ENCODE peak calls at places on chromosomes 12 and 14, in eight cellular contexts. R is activated CD4-positive, CD25-positive, alpha-beta regulatory T cell treated with anti-CD3 and anti-CD28 coated beads, Interleukin-2, amount 50 U/mL, for 16 hours; I is endodermal cell; N is Calu3; P is pons; B is MG63; J is EH; D is IMR-90. K is an unnamed sample.

GRCh38 chr12:129659927-129660326 is 243.9 kb downstream of the TMEM132D start:
- DNase-seq in D (no peak), B (peak; percentile 89), N (no peak), I (no peak), J (no peak), P (no peak), R (no peak), K (no peak)

GRCh38 chr12:59115526-59115925 is 195.2 kb upstream of the LRIG3 start:
- DNase-seq in P (no peak), R (no peak), D (peak; percentile 52), N (no peak), J (peak; percentile 61), B (peak; percentile 44), I (no peak), K (no peak)

GRCh38 chr14:100880271-100881101 is 23.0 kb downstream of the RTL1 start:
- DNase-seq in R (no peak), P (no peak), I (no peak), B (no peak), J (no peak), N (no peak), D (no peak), K (no peak)

GRCh38 chr12:46386877-46387629 is 14.5 kb upstream of the SLC38A2 start:
- DNase-seq in I (peak; percentile 76), B (peak; percentile 71), N (no peak), P (peak; percentile 77), R (no peak), D (peak; percentile 78), J (peak; percentile 73), K (no peak)

GRCh38 chr14:64763089-64763782 is 59.0 kb downstream of the PLEKHG3 start:
- DNase-seq in J (no peak), R (no peak), P (no peak), N (no peak), I (no peak), B (no peak), D (no peak), K (no peak)

GRCh38 chr12:5479761-5480160 is 47.9 kb downstream of the NTF3 start:
- DNase-seq in R (no peak), P (no peak), N (no peak), B (no peak), D (no peak), J (no peak), I (peak; percentile 64), K (no peak)

GRCh38 chr12:85872497-85873091 is 1.5 kb upstream of the NTS start:
- DNase-seq in N (peak; percentile 16), P (peak; percentile 72), J (peak; percentile 56), D (peak; percentile 64), R (no peak), B (no peak), I (no peak), K (peak; percentile 68)

GRCh38 chr12:102462386-102462785 is 18.0 kb downstream of the IGF1 start:
- DNase-seq in P (no peak), J (no peak), N (no peak), R (no peak), D (no peak), B (no peak), I (no peak), K (no peak)

GRCh38 chr14:68548194-68549056 is 244.4 kb downstream of the ZFP36L1 start:
- DNase-seq in P (peak; percentile 48), J (peak; percentile 98), I (peak; percentile 56), B (peak; percentile 92), R (no peak), D (peak; percentile 98), N (no peak), K (no peak)

GRCh38 chr12:122138181-122138580 is 35.8 kb downstream of the IL31 start:
- DNase-seq in N (no peak), J (no peak), D (no peak), R (no peak), B (no peak), I (no peak), P (no peak), K (no peak)

GRCh38 chr14:95897280-95897679 is 20.6 kb downstream of the TUNAR start:
- DNase-seq in N (no peak), I (no peak), B (no peak), P (no peak), J (no peak), R (no peak), D (no peak), K (no peak)

GRCh38 chr14:32524609-32525391 is 195.7 kb downstream of the AKAP6 start:
- DNase-seq in D (peak; percentile 8), B (no peak), P (peak; percentile 88), N (no peak), I (no peak), R (no peak), J (peak; percentile 48), K (no peak)

GRCh38 chr14:64220056-64220455 is 74.1 kb downstream of the ESR2 start:
- DNase-seq in P (no peak), D (no peak), J (no peak), I (no peak), N (no peak), R (no peak), B (no peak), K (no peak)

GRCh38 chr14:99759546-99759925 is 33.7 kb upstream of the EML1 start:
- DNase-seq in J (no peak), D (no peak), I (no peak), N (no peak), P (no peak), B (no peak), R (no peak), K (no peak)

GRCh38 chr12:67299936-67300335 is 30.8 kb downstream of the CAND1 start:
- DNase-seq in J (no peak), R (no peak), P (no peak), B (no peak), I (no peak), N (no peak), D (no peak), K (no peak)

GRCh38 chr12:76714415-76714814 is 49.5 kb upstream of the ZDHHC17 start:
- DNase-seq in R (no peak), P (no peak), D (no peak), B (no peak), N (no peak), I (no peak), J (no peak), K (no peak)

GRCh38 chr14:99966912-99967311 is 98.3 kb upstream of the EVL start:
- DNase-seq in B (no peak), N (no peak), I (peak; percentile 56), J (no peak), R (no peak), P (no peak), D (no peak), K (no peak)

GRCh38 chr12:50981319-50982239 is 29.2 kb downstream of the HIGD1C start:
- DNase-seq in D (no peak), P (no peak), R (no peak), B (no peak), J (no peak), I (no peak), N (no peak), K (peak; percentile 28)

GRCh38 chr12:119804011-119804641 is 73.0 kb downstream of the CIT start:
- DNase-seq in D (peak; percentile 78), P (peak; percentile 80), J (peak; percentile 88), R (no peak), N (peak; percentile 76), B (peak; percentile 86), I (peak; percentile 97), K (peak; percentile 10)

K was measured in small intestine.